ENCODE peak calls at places on chromosomes 3 and 15, in ten cellular contexts. Z is fibroblast of mammary gland, B is spleen, Q is mucosa of descending colon, N is Peyer's patch, E is NB4, R is thoracic aorta, X is cardiac muscle cell, I is psoas muscle, D is suprapubic skin. T is an unnamed sample.

GRCh38 chr15:85750319-85750806 is 44.4 kb downstream of the KLHL25 start:
- DNase-seq in Z (peak; percentile 59), B (no peak), Q (peak; percentile 23), N (peak; percentile 54), E (peak; percentile 81), R (no peak), X (peak; percentile 92), I (peak; percentile 84), D (no peak), T (peak; percentile 79)

GRCh38 chr15:66841953-66842681 is 140.1 kb downstream of the SMAD6 start:
- DNase-seq in Z (peak; percentile 85), B (peak; percentile 91), Q (peak; percentile 77), N (peak; percentile 85), E (peak; percentile 23), R (peak; percentile 77), X (peak; percentile 93), I (peak; percentile 91), D (peak; percentile 89), T (peak; percentile 79)

GRCh38 chr15:32733276-32733675 is 15.5 kb downstream of the GREM1 start:
- DNase-seq in Z (no peak), B (no peak), Q (no peak), N (no peak), E (no peak), R (no peak), X (peak; percentile 38), I (no peak), D (no peak), T (no peak)

GRCh38 chr15:40217166-40217785 is 21.6 kb upstream of the PAK6 start:
- DNase-seq in Z (peak; percentile 65), B (no peak), Q (peak; percentile 82), N (no peak), E (peak; percentile 73), R (no peak), X (peak; percentile 76), I (no peak), D (no peak), T (no peak)

GRCh38 chr3:138476526-138476925 is 42.1 kb downstream of the ESYT3 start:
- DNase-seq in Z (no peak), B (no peak), Q (no peak), N (no peak), E (no peak), R (no peak), X (no peak), I (no peak), D (no peak), T (no peak)

GRCh38 chr15:43928152-43928551 is 101.3 kb downstream of the WDR76 start:
- DNase-seq in Z (no peak), B (peak; percentile 20), Q (no peak), N (no peak), E (no peak), R (no peak), X (no peak), I (no peak), D (no peak), T (no peak)

GRCh38 chr3:98180311-98180710 is 13.8 kb downstream of the OR5H15 start:
- DNase-seq in Z (no peak), B (no peak), Q (no peak), N (no peak), E (no peak), R (no peak), X (no peak), I (no peak), D (no peak), T (no peak)

GRCh38 chr3:139832998-139833397 is 102.0 kb upstream of the CLSTN2 start:
- DNase-seq in Z (no peak), B (no peak), Q (no peak), N (no peak), E (no peak), R (no peak), X (no peak), I (no peak), D (no peak), T (no peak)

GRCh38 chr3:72082776-72083477 is 298.0 kb upstream of the PROK2 start:
- DNase-seq in Z (no peak), B (no peak), Q (no peak), N (no peak), E (peak; percentile 53), R (no peak), X (no peak), I (no peak), D (no peak), T (no peak)

GRCh38 chr3:16011376-16011775 is 163.1 kb upstream of the GALNT15 start:
- DNase-seq in Z (no peak), B (no peak), Q (no peak), N (no peak), E (no peak), R (no peak), X (no peak), I (no peak), D (no peak), T (no peak)

GRCh38 chr3:36596411-36596810 is 167.9 kb downstream of the DCLK3 start:
- DNase-seq in Z (peak; percentile 11), B (no peak), Q (no peak), N (no peak), E (no peak), R (no peak), X (no peak), I (no peak), D (no peak), T (no peak)

GRCh38 chr3:96069065-96069464 is 745.3 kb upstream of the EPHA6 start:
- DNase-seq in Z (no peak), B (no peak), Q (no peak), N (no peak), E (no peak), R (no peak), X (no peak), I (no peak), D (no peak), T (no peak)

GRCh38 chr3:183515968-183516851 is 39.3 kb downstream of the KLHL6 start:
- DNase-seq in Z (no peak), B (no peak), Q (peak; percentile 34), N (no peak), E (peak; percentile 29), R (no peak), X (no peak), I (no peak), D (no peak), T (no peak)

GRCh38 chr3:194204036-194204792 is 68.3 kb downstream of the HES1 start:
- DNase-seq in Z (no peak), B (no peak), Q (no peak), N (no peak), E (peak; percentile 26), R (no peak), X (no peak), I (no peak), D (no peak), T (no peak)

GRCh38 chr3:139173372-139174108 is 128.8 kb upstream of the PRR23C start:
- DNase-seq in Z (peak; percentile 57), B (no peak), Q (peak; percentile 51), N (no peak), E (no peak), R (no peak), X (no peak), I (no peak), D (no peak), T (no peak)

GRCh38 chr3:29283297-29283681 is 2.4 kb downstream of the RBMS3 start:
- DNase-seq in Z (no peak), B (no peak), Q (no peak), N (no peak), E (no peak), R (no peak), X (peak; percentile 46), I (no peak), D (no peak), T (no peak)

DNA sequence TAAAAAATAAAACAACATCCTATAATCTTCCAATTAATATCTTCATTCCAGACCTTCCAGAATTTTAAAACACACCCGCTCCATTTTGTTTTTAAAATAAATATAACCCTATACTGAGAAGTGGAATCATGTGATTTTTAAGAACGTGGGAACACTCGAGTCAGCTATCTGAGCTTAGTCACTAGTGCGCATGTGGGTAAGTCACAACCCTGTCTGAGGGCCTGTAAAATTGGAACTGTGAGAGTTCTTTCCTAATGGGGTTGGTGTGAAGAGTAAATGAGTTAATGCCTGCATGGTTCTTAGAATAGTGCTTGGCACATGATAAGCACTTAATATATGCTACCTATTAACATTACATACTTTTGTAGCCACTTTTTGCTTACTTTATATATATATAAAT is 19.9 kb upstream of the POLR2M start:
- DNase-seq in Z (peak; percentile 39), B (no peak), Q (no peak), N (no peak), E (no peak), R (no peak), X (peak; percentile 56), I (no peak), D (no peak), T (no peak)
- H3K4me3 ChIP-seq in Z (no peak overlapping the region), B (no peak overlapping the region), Q (no peak overlapping the region), N (no peak overlapping the region), E (no peak overlapping the region), R (peak overlapping the region; percentile 56), X (no peak overlapping the region), I (no peak overlapping the region), D (no peak overlapping the region), T (peak overlapping the region; percentile 40)

GRCh38 chr15:88433046-88433685 is 34.0 kb downstream of the MRPL46 start:
- DNase-seq in Z (no peak), B (no peak), Q (no peak), N (no peak), E (no peak), R (no peak), X (no peak), I (no peak), D (no peak), T (no peak)
- H3K4me3 ChIP-seq in Z (no peak overlapping the region), B (no peak overlapping the region), Q (no peak overlapping the region), N (no peak overlapping the region), E (no peak overlapping the region), R (no peak overlapping the region), X (no peak overlapping the region), I (no peak overlapping the region), D (no peak overlapping the region), T (no peak overlapping the region)

DNA sequence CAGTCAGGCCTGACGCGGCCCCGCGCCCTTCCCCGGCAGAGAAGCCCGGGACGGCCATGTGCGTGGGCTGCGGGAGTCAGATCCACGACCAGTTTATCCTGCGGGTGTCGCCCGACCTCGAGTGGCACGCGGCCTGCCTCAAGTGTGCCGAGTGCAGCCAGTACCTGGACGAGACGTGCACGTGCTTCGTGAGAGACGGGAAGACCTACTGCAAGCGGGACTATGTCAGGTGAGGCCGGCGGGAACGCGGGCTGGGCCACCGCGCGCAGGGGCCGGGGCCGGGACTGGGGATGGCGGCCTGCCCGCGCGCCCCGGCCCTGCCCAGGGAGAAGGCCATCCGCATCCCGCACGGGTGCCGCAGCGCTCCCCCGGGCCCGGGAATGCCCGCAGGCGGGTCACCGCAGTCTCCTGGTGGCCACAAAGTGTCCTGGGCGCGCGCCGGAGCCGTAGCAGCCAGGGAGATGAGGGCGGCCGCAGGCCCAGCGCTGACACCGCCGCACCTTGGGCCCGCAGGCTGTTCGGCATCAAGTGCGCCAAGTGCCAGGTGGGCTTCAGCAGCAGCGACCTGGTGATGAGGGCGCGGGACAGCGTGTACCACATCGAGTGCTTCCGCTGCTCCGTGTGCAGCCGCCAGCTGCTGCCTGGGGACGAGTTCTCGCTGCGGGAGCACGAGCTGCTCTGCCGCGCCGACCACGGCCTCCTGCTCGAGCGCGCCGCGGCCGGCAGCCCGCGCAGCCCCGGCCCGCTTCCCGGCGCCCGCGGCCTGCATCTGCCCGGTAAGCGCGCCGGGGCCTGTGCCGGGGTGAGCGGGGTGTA is 1.4 kb downstream of the ISL2 start:
- DNase-seq in Z (no peak), B (peak; percentile 83), Q (peak; percentile 28), N (no peak), E (peak; percentile 70), R (no peak), X (no peak), I (no peak), D (no peak), T (no peak)
- H3K4me3 ChIP-seq in Z (no peak overlapping the region), B (peak overlapping the region; percentile 32), Q (no peak overlapping the region), N (peak overlapping the region; percentile 19), E (peak overlapping the region; percentile 77), R (no peak overlapping the region), X (peak overlapping the region; percentile 13), I (peak overlapping the region; percentile 39), D (no peak overlapping the region), T (no peak overlapping the region)

GRCh38 chr15:31352911-31353811 is 26.5 kb downstream of the KLF13 start:
- DNase-seq in Z (peak; percentile 87), B (peak; percentile 92), Q (peak; percentile 73), N (peak; percentile 70), E (peak; percentile 92), R (peak; percentile 45), X (peak; percentile 93), I (peak; percentile 91), D (no peak), T (no peak)
- H3K4me3 ChIP-seq in Z (no peak overlapping the region), B (no peak overlapping the region), Q (no peak overlapping the region), N (no peak overlapping the region), E (peak overlapping the region; percentile 25), R (peak overlapping the region; percentile 49), X (peak overlapping the region; percentile 9), I (peak overlapping the region; percentile 52), D (peak overlapping the region; percentile 10), T (peak overlapping the region; percentile 25)